ENCODE peak calls at places on chromosome 18, in four cellular contexts. G is HepG2, E is SK-N-SH, S is GM12878. Q is an unnamed sample.

GRCh38 chr18:77528877-77529276 is 279.2 kb downstream of the GALR1 start:
- DNase-seq in G (no peak), E (no peak), S (no peak), Q (no peak)

GRCh38 chr18:22838221-22838620 is 94.9 kb upstream of the RBBP8 start:
- DNase-seq in G (no peak), E (no peak), S (no peak), Q (no peak)

GRCh38 chr18:48851563-48851962 is 99.2 kb downstream of the SMAD7 start:
- DNase-seq in G (no peak), E (peak; percentile 66), S (no peak), Q (no peak)

GRCh38 chr18:22983175-22983574 is 50.0 kb downstream of the RBBP8 start:
- DNase-seq in G (peak; percentile 30), E (peak; percentile 36), S (no peak), Q (no peak)

GRCh38 chr18:47175895-47176575 is at the start of gene IER3IP1:
- DNase-seq in G (peak; percentile 83), E (peak; percentile 91), S (peak; percentile 27), Q (peak; percentile 81)

GRCh38 chr18:42330296-42330695 is 375.3 kb downstream of the PIK3C3 start:
- DNase-seq in G (no peak), E (no peak), S (no peak), Q (no peak)

GRCh38 chr18:2657788-2658458 is 2.4 kb downstream of the SMCHD1 start:
- DNase-seq in G (peak; percentile 56), E (no peak), S (no peak), Q (no peak)

GRCh38 chr18:23683671-23684070 is 5.6 kb upstream of the LAMA3 start:
- DNase-seq in G (no peak), E (no peak), S (no peak), Q (no peak)

GRCh38 chr18:43405097-43405496 is 127.8 kb upstream of the SYT4 start:
- DNase-seq in G (no peak), E (no peak), S (no peak), Q (no peak)

GRCh38 chr18:46337206-46337710 is 233.1 kb downstream of the HAUS1 start:
- DNase-seq in G (no peak), E (peak; percentile 54), S (no peak), Q (no peak)

GRCh38 chr18:54739476-54739875 is 88.8 kb upstream of the RAB27B start:
- DNase-seq in G (no peak), E (no peak), S (no peak), Q (no peak)

GRCh38 chr18:54736981-54737380 is 91.3 kb upstream of the RAB27B start:
- DNase-seq in G (no peak), E (no peak), S (no peak), Q (no peak)

GRCh38 chr18:54737986-54738385 is 90.3 kb upstream of the RAB27B start:
- DNase-seq in G (no peak), E (no peak), S (no peak), Q (no peak)

GRCh38 chr18:54734059-54734458 is 94.2 kb upstream of the RAB27B start:
- DNase-seq in G (no peak), E (no peak), S (no peak), Q (peak; percentile 6)
- TF ChIP-seq NFIC in G (no peak), E (peak; percentile 25), S (no peak), Q (no peak)

GRCh38 chr18:5841518-5841917 is 53.8 kb downstream of the TMEM200C start:
- DNase-seq in G (no peak), E (no peak), S (no peak), Q (no peak)
- TF ChIP-seq NFIC in G (no peak), E (no peak), S (no peak), Q (no peak)

DNA sequence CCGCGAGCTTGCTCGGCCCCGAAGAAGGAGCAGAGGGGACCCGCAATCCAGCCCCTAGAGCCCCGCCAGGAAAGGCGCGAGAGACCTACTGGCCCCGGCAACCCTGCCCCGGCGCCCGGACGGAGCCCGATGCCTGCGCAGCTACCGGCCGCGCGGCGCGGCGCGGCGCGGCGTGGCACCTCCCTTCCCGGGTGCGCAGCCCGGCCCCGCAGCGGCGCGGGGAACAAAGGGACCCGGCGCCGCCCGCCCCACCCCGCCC is 327 bp downstream of the CDH2 start:
- DNase-seq in G (no peak), E (no peak), S (no peak), Q (no peak)
- TF ChIP-seq NFIC in G (no peak), E (no peak), S (no peak), Q (no peak)

DNA sequence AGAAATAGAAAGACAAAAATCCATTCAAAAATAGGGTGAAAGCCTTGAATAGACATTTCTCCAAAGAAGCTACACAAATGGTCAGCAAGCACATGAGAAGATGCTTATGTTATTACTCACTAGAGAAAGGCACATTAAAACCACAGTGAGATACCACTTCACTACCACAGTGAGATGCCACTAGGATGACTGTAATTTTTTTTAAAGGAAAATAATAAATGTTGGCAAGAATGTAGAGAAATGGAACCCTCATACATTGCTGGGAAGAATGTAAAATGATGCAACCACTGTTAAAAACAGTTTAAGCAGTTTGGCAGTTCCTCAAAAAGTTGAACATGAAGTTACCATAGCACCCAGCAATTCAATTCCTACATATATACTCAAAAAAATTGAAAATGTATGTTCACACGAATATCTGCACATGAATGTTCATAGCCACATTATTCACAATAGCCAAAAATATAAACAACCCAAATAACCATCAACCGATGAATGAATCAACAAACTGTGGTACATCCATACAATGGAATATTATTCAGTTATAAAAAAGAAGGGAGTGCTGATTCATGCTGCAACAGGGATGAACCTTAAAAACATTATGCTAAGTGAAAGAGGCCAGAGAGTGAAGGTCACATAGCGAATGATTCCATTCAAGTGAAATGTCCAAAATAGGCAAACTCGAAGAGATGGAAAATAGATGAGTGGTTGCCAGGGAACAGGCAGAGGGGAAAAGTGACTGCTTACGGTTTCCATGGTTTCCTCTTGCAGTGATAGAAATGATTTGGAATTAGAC is 156.3 kb upstream of the NDUFV2 start:
- DNase-seq in G (no peak), E (no peak), S (no peak), Q (no peak)
- TF ChIP-seq NFIC in G (no peak), E (peak; percentile 88), S (no peak), Q (no peak)

Q was measured in K562.